ENCODE peak calls at places on chromosomes 6 and 20, in five cellular contexts. H is AG04450, P is tibial nerve, L is NT2/D1, I is adrenal gland. A is an unnamed sample.

GRCh38 chr20:25019381-25020155 is 27.0 kb upstream of the APMAP start:
- DNase-seq in H (no peak), L (no peak), P (no peak), I (no peak), A (no peak)

GRCh38 chr6:145116591-145117178 is 618.6 kb downstream of the EPM2A start:
- DNase-seq in P (no peak), H (no peak), L (no peak), I (no peak), A (no peak)

GRCh38 chr6:100171533-100172321 is 177.7 kb upstream of the MCHR2 start:
- DNase-seq in I (no peak), L (no peak), H (no peak), P (no peak), A (no peak)

GRCh38 chr6:37783025-37783825 is 36.3 kb upstream of the ZFAND3 start:
- DNase-seq in P (no peak), I (peak; percentile 25), H (no peak), L (peak; percentile 30), A (no peak)

GRCh38 chr6:125834347-125834746 is 43.6 kb downstream of the NCOA7 start:
- DNase-seq in L (no peak), H (no peak), P (no peak), I (no peak), A (no peak)

GRCh38 chr6:48825501-48826317 is 637.3 kb downstream of the MMUT start:
- DNase-seq in I (no peak), P (no peak), L (no peak), H (no peak), A (no peak)

GRCh38 chr20:47761478-47762047 is 23.7 kb downstream of the SULF2 start:
- DNase-seq in I (no peak), P (no peak), H (no peak), L (no peak), A (no peak)

GRCh38 chr20:40255368-40255767 is 433.7 kb downstream of the MAFB start:
- DNase-seq in H (no peak), P (no peak), I (no peak), L (no peak), A (no peak)

GRCh38 chr6:114580882-114581281 is 238.1 kb upstream of the HS3ST5 start:
- DNase-seq in L (no peak), I (no peak), P (no peak), H (no peak), A (no peak)

GRCh38 chr6:87237804-87238203 is 82.4 kb downstream of the ZNF292 start:
- DNase-seq in H (no peak), I (no peak), P (no peak), L (no peak), A (peak; percentile 8)

GRCh38 chr6:40599580-40599979 is 12.4 kb upstream of the LRFN2 start:
- DNase-seq in L (no peak), I (no peak), P (no peak), H (no peak), A (no peak)

GRCh38 chr20:3927486-3928291 is 38.5 kb downstream of the PANK2 start:
- DNase-seq in H (no peak), P (no peak), I (peak; percentile 30), L (no peak), A (peak; percentile 90)

GRCh38 chr6:116406678-116407345 is 36.1 kb downstream of the DSE start:
- DNase-seq in H (no peak), P (no peak), I (no peak), L (no peak), A (no peak)

GRCh38 chr6:116405147-116405546 is 34.4 kb downstream of the DSE start:
- DNase-seq in L (no peak), I (no peak), P (no peak), H (no peak), A (no peak)

GRCh38 chr6:116405663-116406329 is 35.0 kb downstream of the DSE start:
- DNase-seq in H (no peak), I (no peak), P (no peak), L (peak; percentile 2), A (no peak)

GRCh38 chr6:116403205-116403604 is 32.5 kb downstream of the DSE start:
- DNase-seq in H (no peak), P (no peak), L (no peak), I (no peak), A (no peak)

DNA sequence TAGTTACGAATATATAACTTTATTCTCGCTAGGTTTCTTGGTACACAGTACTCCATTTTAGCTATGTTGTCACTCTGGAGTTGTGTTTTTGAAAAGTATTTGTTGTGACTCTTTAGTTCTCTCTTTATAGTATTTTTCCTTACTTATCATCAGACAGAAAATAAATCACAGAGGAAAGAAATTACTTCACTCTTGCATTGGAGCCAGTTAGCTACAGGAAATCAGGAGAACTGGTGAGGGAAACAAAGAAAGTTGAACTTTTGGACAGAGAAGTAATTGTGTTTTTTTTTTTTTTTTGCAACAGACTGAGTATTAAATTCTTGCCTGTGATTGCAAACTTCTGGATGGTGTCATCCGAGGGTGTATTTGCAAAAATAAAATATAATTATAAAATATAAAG is 34.0 kb downstream of the DSE start:
- DNase-seq in L (no peak), P (no peak), H (no peak), I (no peak), A (no peak)
- H3K4me3 ChIP-seq in L (no peak overlapping the region), P (peak overlapping the region; percentile 4), H (no peak overlapping the region), I (no peak overlapping the region), A (no peak overlapping the region)

GRCh38 chr20:35883341-35883777 is 70.9 kb downstream of the SCAND1 start:
- DNase-seq in H (no peak), I (no peak), P (no peak), L (no peak), A (no peak)
- H3K4me3 ChIP-seq in H (peak overlapping the region; percentile 48), I (no peak overlapping the region), P (no peak overlapping the region), L (no peak overlapping the region), A (no peak overlapping the region)

DNA sequence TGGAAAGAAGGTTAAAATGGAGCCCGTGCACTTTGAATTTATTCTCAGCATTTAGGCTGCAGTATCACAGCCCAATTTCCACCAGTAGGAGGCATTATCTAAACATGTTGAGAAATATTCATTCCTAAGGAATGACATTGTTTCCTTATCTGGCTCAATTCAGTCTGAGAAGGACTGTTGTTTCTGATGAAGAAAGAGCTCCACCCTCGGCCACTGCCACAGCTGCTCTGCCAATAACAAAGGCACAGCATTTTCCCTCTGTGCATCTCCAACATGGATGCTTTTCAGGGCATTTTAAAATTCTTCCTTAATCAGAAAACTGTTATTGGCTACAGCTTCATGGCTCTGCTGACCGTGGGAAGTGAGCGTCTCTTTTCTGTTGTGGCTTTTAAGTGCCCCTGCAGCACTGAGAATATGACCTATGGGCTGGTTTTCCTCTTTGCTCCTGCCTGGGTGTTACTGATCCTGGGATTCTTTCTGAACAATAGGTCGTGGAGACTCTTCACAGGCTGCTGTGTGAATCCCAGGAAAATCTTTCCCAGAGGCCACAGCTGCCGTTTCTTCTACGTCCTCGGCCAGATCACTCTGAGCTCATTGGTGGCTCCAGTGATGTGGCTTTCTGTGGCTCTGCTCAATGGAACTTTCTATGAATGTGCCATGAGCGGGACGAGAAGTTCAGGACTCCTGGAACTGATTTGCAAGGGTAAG is at the start of gene CALHM5:
- DNase-seq in L (no peak), P (peak; percentile 32), H (peak; percentile 78), I (peak; percentile 42), A (no peak)
- H3K4me3 ChIP-seq in L (no peak within 1 kb of the TSS), P (peak within 1 kb of the TSS; percentile 40), H (peak within 1 kb of the TSS; percentile 66), I (no peak within 1 kb of the TSS), A (no peak within 1 kb of the TSS)

GRCh38 chr20:44248420-44248759 is 1.3 kb downstream of the GDAP1L1 start:
- DNase-seq in L (no peak), I (no peak), P (no peak), H (no peak), A (no peak)

GRCh38 chr20:44251284-44251683 is 4.2 kb downstream of the GDAP1L1 start:
- DNase-seq in I (no peak), P (no peak), L (no peak), H (no peak), A (no peak)

GRCh38 chr20:44247131-44247571 is at the start of gene GDAP1L1:
- DNase-seq in H (no peak), P (no peak), I (peak; percentile 45), L (no peak), A (no peak)

GRCh38 chr20:44245977-44246376 is 1.1 kb upstream of the GDAP1L1 start:
- DNase-seq in H (no peak), P (no peak), L (no peak), I (no peak), A (no peak)

DNA sequence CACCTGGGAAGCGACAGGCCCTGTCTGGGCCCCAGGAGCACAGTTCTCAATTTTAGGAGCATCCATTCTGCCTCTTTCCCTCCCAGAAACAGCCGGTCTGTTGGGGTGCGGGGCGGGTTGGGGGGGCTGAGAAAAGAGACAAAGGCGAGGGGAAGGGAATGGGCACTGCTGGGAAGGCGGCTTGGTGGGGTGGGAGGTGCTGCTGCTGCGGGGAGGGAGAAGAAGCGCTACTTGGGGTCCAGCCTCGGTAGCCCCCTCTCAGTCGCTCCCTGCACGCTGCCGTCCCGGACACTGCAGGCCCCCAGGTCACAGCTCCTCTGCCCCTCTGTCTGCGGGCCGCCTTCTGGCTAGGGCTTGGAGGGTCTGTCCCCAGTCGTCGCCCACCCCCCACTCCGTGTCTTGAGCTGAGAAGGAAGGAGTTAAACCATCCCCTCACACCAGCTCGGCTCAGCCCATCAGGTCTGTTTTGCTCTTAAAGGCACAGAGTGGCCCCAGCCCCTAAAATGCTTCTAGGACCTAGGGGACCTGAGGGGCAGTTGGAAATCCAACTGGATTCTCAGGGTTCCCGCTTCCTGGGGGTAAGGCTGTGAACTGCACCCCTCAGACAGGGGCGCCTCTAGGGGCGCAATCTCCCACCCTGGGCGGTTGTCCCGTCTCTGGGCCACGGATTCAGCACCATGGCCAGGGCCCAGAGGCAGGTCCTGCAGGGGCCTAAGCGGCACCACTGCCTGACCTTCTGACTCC is 740 bp downstream of the GDAP1L1 start:
- DNase-seq in H (no peak), P (no peak), I (peak; percentile 49), L (peak; percentile 84), A (peak; percentile 17)
- H3K4me3 ChIP-seq in H (no peak overlapping the region), P (no peak overlapping the region), I (no peak overlapping the region), L (peak overlapping the region; percentile 70), A (no peak overlapping the region)

GRCh38 chr6:34143196-34143883 is 2.5 kb downstream of the GRM4 start:
- DNase-seq in I (no peak), P (no peak), L (no peak), H (no peak), A (no peak)
- H3K4me3 ChIP-seq in I (no peak overlapping the region), P (no peak overlapping the region), L (peak overlapping the region; percentile 65), H (no peak overlapping the region), A (no peak overlapping the region)

GRCh38 chr6:139133272-139133671 is 1.6 kb upstream of the HECA start:
- DNase-seq in H (no peak), L (no peak), I (no peak), P (no peak), A (no peak)
- H3K4me3 ChIP-seq in H (no peak overlapping the region), L (no peak overlapping the region), I (no peak overlapping the region), P (no peak overlapping the region), A (no peak overlapping the region)

A was measured in HL-60.